ENCODE peak calls at places on chromosomes 11 and 22, in seven cellular contexts. One of them, this sample, is unnamed.

GRCh38 chr11:95923441-95923729 is 522 bp downstream of the MTMR2 start:
- DNase-seq in uterus: no peak
- DNase-seq in SJSA1: no peak
- DNase-seq in lower lobe of right lung: no peak
- DNase-seq in EL: no peak
- DNase-seq in Caco-2: no peak
- DNase-seq in nephron progenitor cell: no peak
- DNase-seq in this sample: no peak

GRCh38 chr11:114080219-114080618 is 20.7 kb downstream of the ZBTB16 start:
- DNase-seq in uterus: no peak
- DNase-seq in SJSA1: no peak
- DNase-seq in lower lobe of right lung: no peak
- DNase-seq in EL: no peak
- DNase-seq in Caco-2: no peak
- DNase-seq in nephron progenitor cell: no peak
- DNase-seq in this sample: no peak

GRCh38 chr22:31092161-31092560 is 11.0 kb downstream of the SMTN start:
- DNase-seq in uterus: no peak
- DNase-seq in SJSA1: peak
- DNase-seq in lower lobe of right lung: no peak
- DNase-seq in EL: no peak
- DNase-seq in Caco-2: no peak
- DNase-seq in nephron progenitor cell: no peak
- DNase-seq in this sample: peak

GRCh38 chr11:2796091-2796490 is 89.5 kb downstream of the CDKN1C start:
- DNase-seq in uterus: peak
- DNase-seq in SJSA1: no peak
- DNase-seq in lower lobe of right lung: no peak
- DNase-seq in EL: no peak
- DNase-seq in Caco-2: no peak
- DNase-seq in nephron progenitor cell: no peak
- DNase-seq in this sample: no peak

GRCh38 chr11:122690801-122691649 is 35.5 kb downstream of the UBASH3B start:
- DNase-seq in uterus: no peak
- DNase-seq in SJSA1: no peak
- DNase-seq in lower lobe of right lung: no peak
- DNase-seq in EL: peak
- DNase-seq in Caco-2: no peak
- DNase-seq in nephron progenitor cell: no peak
- DNase-seq in this sample: no peak

GRCh38 chr11:102666331-102666957 is 39.1 kb downstream of the MMP27 start:
- DNase-seq in uterus: no peak
- DNase-seq in SJSA1: peak
- DNase-seq in lower lobe of right lung: no peak
- DNase-seq in EL: peak
- DNase-seq in Caco-2: peak
- DNase-seq in nephron progenitor cell: peak
- DNase-seq in this sample: peak

GRCh38 chr22:47568700-47569099 is 806.2 kb downstream of the TBC1D22A start:
- DNase-seq in uterus: no peak
- DNase-seq in SJSA1: peak
- DNase-seq in lower lobe of right lung: no peak
- DNase-seq in EL: no peak
- DNase-seq in Caco-2: no peak
- DNase-seq in nephron progenitor cell: no peak
- DNase-seq in this sample: no peak

GRCh38 chr22:37021041-37021440 is 1.5 kb downstream of the MPST start:
- DNase-seq in uterus: no peak
- DNase-seq in SJSA1: no peak
- DNase-seq in lower lobe of right lung: no peak
- DNase-seq in EL: no peak
- DNase-seq in Caco-2: no peak
- DNase-seq in nephron progenitor cell: no peak
- DNase-seq in this sample: no peak

GRCh38 chr11:93579187-93579773 is 36.1 kb upstream of the SMCO4 start:
- DNase-seq in uterus: no peak
- DNase-seq in SJSA1: no peak
- DNase-seq in lower lobe of right lung: no peak
- DNase-seq in EL: no peak
- DNase-seq in Caco-2: no peak
- DNase-seq in nephron progenitor cell: no peak
- DNase-seq in this sample: no peak

GRCh38 chr11:2428322-2428795 is 16.0 kb downstream of the TRPM5 start:
- DNase-seq in uterus: peak
- DNase-seq in SJSA1: peak
- DNase-seq in lower lobe of right lung: peak
- DNase-seq in EL: peak
- DNase-seq in Caco-2: peak
- DNase-seq in nephron progenitor cell: peak
- DNase-seq in this sample: peak

GRCh38 chr22:41904450-41905410 is 10.1 kb downstream of the SHISA8 start:
- DNase-seq in uterus: no peak
- DNase-seq in SJSA1: no peak
- DNase-seq in lower lobe of right lung: no peak
- DNase-seq in EL: no peak
- DNase-seq in Caco-2: no peak
- DNase-seq in nephron progenitor cell: no peak
- DNase-seq in this sample: no peak

GRCh38 chr11:85822814-85823213 is 11.9 kb upstream of the SYTL2 start:
- DNase-seq in uterus: no peak
- DNase-seq in SJSA1: peak
- DNase-seq in lower lobe of right lung: no peak
- DNase-seq in EL: peak
- DNase-seq in Caco-2: no peak
- DNase-seq in nephron progenitor cell: no peak
- DNase-seq in this sample: no peak

GRCh38 chr11:113904379-113905101 is at the start of gene HTR3B:
- DNase-seq in uterus: no peak
- DNase-seq in SJSA1: no peak
- DNase-seq in lower lobe of right lung: no peak
- DNase-seq in EL: no peak
- DNase-seq in Caco-2: no peak
- DNase-seq in nephron progenitor cell: no peak
- DNase-seq in this sample: no peak